ENCODE peak calls at places on chromosome 5, in five cellular contexts. T is HepG2, X is HCT116, Z is K562, H is GM12878. O is an unnamed sample.

GRCh38 chr5:74167206-74167929 is 473.2 kb downstream of the ENC1 start:
- DNase-seq in T (no peak), X (no peak), Z (no peak), H (no peak), O (no peak)

GRCh38 chr5:169413416-169413815 is 112.5 kb upstream of the SLIT3 start:
- DNase-seq in T (no peak), X (no peak), Z (no peak), H (no peak), O (no peak)

GRCh38 chr5:177049285-177049684 is 26.8 kb downstream of the ZNF346 start:
- DNase-seq in T (no peak), X (no peak), Z (peak), H (no peak), O (no peak)

GRCh38 chr5:59301727-59302126 is 591.8 kb downstream of the PDE4D start:
- DNase-seq in T (no peak), X (no peak), Z (no peak), H (no peak), O (no peak)

GRCh38 chr5:74233571-74233970 is 407.0 kb downstream of the ENC1 start:
- DNase-seq in T (no peak), X (no peak), Z (no peak), H (no peak), O (no peak)

GRCh38 chr5:72746736-72747135 is 69.7 kb upstream of the TNPO1 start:
- DNase-seq in T (no peak), X (no peak), Z (no peak), H (no peak), O (no peak)

GRCh38 chr5:130974284-130974683 is 190.8 kb downstream of the HINT1 start:
- DNase-seq in T (no peak), X (no peak), Z (no peak), H (no peak), O (no peak)

GRCh38 chr5:122775713-122776084 is 819 bp downstream of the SNX2 start:
- DNase-seq in T (no peak), X (no peak), Z (peak), H (no peak), O (no peak)

GRCh38 chr5:116576043-116576713 is 1.6 kb upstream of the SEMA6A start:
- DNase-seq in T (peak), X (peak), Z (peak), H (no peak), O (peak)

GRCh38 chr5:170740586-170741205 is 42.8 kb upstream of the GABRP start:
- DNase-seq in T (no peak), X (no peak), Z (no peak), H (no peak), O (no peak)

GRCh38 chr5:170738840-170739239 is 44.7 kb upstream of the GABRP start:
- DNase-seq in T (no peak), X (no peak), Z (no peak), H (no peak), O (no peak)

GRCh38 chr5:170743876-170744212 is 39.7 kb upstream of the GABRP start:
- DNase-seq in T (no peak), X (no peak), Z (no peak), H (no peak), O (no peak)

GRCh38 chr5:170739446-170739845 is 44.1 kb upstream of the GABRP start:
- DNase-seq in T (no peak), X (no peak), Z (no peak), H (no peak), O (peak)

GRCh38 chr5:170741801-170742200 is 41.7 kb upstream of the GABRP start:
- DNase-seq in T (no peak), X (no peak), Z (no peak), H (no peak), O (no peak)
- TF ChIP-seq ZNF274 in T (no peak), X (no peak), Z (no peak), H (no peak), O (no peak)

GRCh38 chr5:141876628-141877477 is 1.4 kb downstream of the PCDH1 start:
- DNase-seq in T (no peak), X (no peak), Z (peak), H (no peak), O (peak)
- TF ChIP-seq EZH2 in T (no peak), X (no peak), Z (peak), H (peak), O (no peak)

DNA sequence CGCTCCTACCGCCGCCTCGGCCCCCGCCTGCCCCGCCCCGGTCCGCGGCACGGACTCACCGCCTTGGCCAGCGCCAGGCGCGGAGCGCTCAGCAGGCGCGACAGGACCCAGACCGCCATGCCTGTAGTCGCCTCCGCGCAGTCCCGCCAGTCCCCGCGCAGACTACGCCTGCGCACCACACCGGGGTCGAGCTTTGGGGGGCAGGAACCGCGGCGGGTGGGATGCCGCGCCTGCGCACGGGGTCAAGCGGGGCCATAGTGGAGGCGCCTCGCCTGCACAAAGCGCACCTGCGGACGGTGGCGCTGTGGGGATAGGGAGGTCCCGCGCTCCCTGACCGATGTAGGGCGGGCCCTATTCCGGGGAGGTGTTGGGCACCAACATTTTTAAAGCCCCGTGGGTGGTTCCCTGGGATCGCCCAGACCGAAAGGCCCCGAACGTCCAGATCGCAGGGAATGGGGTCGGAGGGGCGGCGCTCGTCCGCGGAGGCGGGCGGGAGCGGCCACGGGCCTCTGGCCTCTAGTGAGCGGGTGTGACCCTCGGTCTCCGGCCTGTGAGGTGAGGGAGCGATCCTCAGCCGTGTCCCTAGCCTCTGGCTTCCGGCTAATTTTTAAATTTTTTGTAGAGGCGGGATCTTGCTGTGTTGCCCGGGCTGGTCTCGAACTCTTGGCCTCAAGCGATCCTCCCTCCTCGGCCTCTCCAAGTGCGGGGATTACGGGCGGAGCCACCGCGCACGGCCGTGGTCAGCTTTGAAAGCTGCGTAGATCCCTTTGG is 70.8 kb upstream of the LPCAT1 start:
- DNase-seq in T (peak), X (peak), Z (peak), H (peak), O (peak)
- TF ChIP-seq CTCF in T (peak), X (peak), Z (peak), H (peak), O (peak)

GRCh38 chr5:109316631-109317030 is 93.1 kb downstream of the PJA2 start:
- DNase-seq in T (no peak), X (peak), Z (no peak), H (no peak), O (no peak)
- TF ChIP-seq ZNF274 in T (no peak), X (no peak), Z (no peak), H (no peak), O (no peak)

GRCh38 chr5:159987031-159987674 is 21.8 kb upstream of the TTC1 start:
- DNase-seq in T (peak), X (peak), Z (peak), H (peak), O (peak)
- TF ChIP-seq EZH2 in T (no peak), X (no peak), Z (no peak), H (no peak), O (no peak)

DNA sequence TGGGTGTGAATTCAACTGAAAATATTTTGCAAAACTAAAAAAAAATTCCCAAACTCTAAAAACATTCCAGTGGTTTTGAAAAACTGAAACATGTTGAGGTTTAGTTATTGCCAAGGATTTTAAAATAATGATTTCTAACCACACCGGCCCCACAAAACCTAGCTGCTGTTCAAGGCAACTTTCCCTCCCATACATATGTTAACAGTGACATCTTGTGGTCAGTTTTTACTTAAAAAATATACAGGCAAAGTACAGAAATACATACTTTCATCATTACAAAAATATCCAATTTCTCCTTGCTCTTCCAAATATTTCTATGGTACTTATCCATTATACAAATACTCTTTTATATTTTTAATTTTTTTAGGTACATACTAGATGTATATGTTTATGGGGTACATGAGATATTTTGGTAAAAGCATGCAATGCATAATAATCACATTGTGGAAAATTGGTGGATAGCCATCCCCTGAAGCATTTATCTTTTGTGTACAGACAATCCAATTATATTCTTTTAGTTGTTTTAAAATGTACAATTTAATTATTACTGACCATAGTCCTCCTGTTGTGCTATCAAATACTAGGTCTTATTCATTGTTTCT is 34.4 kb upstream of the MRPS30 start:
- DNase-seq in T (peak), X (peak), Z (peak), H (no peak), O (no peak)
- TF ChIP-seq CTCF in T (peak), X (peak), Z (peak), H (peak), O (peak)

GRCh38 chr5:108786806-108787483 is 39.2 kb downstream of the FER start:
- DNase-seq in T (no peak), X (no peak), Z (no peak), H (no peak), O (no peak)

GRCh38 chr5:108793207-108793606 is 45.5 kb downstream of the FER start:
- DNase-seq in T (no peak), X (no peak), Z (no peak), H (no peak), O (no peak)

GRCh38 chr5:108788142-108788541 is 40.4 kb downstream of the FER start:
- DNase-seq in T (no peak), X (no peak), Z (no peak), H (no peak), O (no peak)
- TF ChIP-seq ZNF274 in T (no peak), X (no peak), Z (no peak), H (no peak), O (no peak)

GRCh38 chr5:180208038-180208434 is 975 bp downstream of the RASGEF1C start:
- DNase-seq in T (no peak), X (no peak), Z (no peak), H (no peak), O (no peak)
- TF ChIP-seq EZH2 in T (no peak), X (no peak), Z (no peak), H (no peak), O (no peak)

DNA sequence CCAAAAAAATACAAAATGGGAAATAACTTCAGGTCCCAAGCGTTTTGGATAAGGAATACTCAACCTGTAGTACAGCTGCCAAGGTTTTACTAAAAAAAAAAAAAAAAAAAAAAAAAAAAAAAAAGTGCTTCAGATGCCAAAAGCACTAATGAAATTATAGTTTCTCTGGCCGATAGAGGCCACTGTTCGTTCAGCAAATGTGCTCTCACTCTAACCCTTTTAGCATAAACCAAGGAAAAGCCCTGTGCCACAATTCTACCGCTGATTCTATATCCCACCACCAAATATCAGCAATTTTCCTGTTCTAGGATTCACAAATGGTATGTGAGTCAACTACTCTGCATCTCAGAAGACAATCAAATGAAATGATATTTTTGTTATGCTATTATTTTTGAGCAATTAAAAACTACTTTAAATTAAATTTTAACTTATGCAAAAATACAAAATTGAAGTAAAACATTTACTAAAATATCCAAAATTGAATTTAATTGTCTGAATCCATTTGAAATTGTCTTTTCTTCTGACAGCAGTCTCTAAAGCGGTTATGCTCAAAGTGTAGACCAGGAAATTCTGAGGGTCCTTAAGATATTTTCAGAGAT is 79.8 kb downstream of the RICTOR start:
- DNase-seq in T (peak), X (peak), Z (peak), H (no peak), O (no peak)
- TF ChIP-seq CTCF in T (peak), X (peak), Z (peak), H (peak), O (peak)